ENCODE peak calls at places on chromosomes 6 and 20, in eight cellular contexts. T, A, C, K, R, F, X and N are unnamed samples. For H3K4me1, the result is how much of the 10 kb centered on the place peaks cover.

GRCh38 chr6:56729719-56730118 is 87.0 kb upstream of the DST start:
- DNase-seq in C (no peak), F (no peak), X (no peak), R (no peak), T (no peak), A (no peak), K (no peak), N (no peak)

GRCh38 chr6:25971187-25971811 is 8.7 kb downstream of the TRIM38 start:
- DNase-seq in C (no peak), T (no peak), R (no peak), X (peak), A (no peak), K (no peak), F (no peak), N (no peak)

GRCh38 chr6:25144919-25145318 is 134.3 kb upstream of the CARMIL1 start:
- DNase-seq in X (no peak), A (no peak), C (no peak), F (no peak), K (no peak), T (no peak), R (no peak), N (no peak)

GRCh38 chr20:61355096-61355495 is 103.0 kb downstream of the CDH4 start:
- DNase-seq in F (no peak), C (no peak), A (peak), R (no peak), K (no peak), X (no peak), T (no peak), N (no peak)

GRCh38 chr6:14510038-14510437 is 392.5 kb downstream of the CD83 start:
- DNase-seq in C (no peak), X (peak), F (no peak), A (no peak), K (no peak), T (no peak), R (peak), N (no peak)

GRCh38 chr20:47318596-47319516 is 37.6 kb downstream of the ZMYND8 start:
- DNase-seq in A (peak), C (peak), F (peak), K (peak), R (peak), X (no peak), T (peak), N (peak)

GRCh38 chr6:39377530-39377929 is 55.0 kb upstream of the KCNK16 start:
- DNase-seq in F (no peak), A (no peak), R (peak), X (peak), T (peak), K (peak), C (no peak), N (peak)

GRCh38 chr20:39070484-39071231 is 108.5 kb downstream of the DHX35 start:
- DNase-seq in X (peak), K (no peak), A (no peak), C (no peak), F (no peak), T (no peak), R (no peak), N (no peak)

GRCh38 chr6:157571995-157572394 is 191.0 kb downstream of the ZDHHC14 start:
- DNase-seq in R (no peak), T (no peak), A (no peak), X (no peak), F (no peak), K (no peak), C (no peak), N (no peak)

GRCh38 chr20:36855241-36855657 is 20.7 kb upstream of the TLDC2 start:
- DNase-seq in C (no peak), K (no peak), R (no peak), X (no peak), A (no peak), T (no peak), F (no peak), N (no peak)

DNA sequence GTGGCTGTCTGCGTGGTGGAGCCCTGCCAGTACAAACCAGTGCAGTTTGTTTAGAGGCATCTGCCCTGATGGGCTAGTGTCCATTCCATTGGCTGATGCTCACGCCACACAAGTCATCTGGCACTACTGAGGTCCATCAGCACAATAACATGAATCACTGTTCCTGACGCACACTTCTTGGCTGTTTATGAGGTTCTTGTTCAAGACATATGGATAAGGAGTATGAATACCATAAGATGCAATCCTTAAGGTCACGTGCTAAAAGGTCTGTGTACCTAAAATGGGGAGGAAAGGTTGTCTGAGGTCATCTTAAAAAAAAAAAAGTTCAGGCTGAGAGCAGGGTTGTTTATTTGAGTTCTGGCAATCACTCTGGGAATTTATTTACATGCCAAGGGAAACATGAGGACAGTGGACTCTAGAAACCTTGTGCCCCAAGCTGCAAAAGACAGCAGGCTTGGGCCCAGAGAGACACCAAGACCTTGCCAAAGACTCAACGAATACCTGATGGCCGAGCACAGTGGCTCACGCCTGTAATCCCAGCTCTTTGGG is 54.1 kb upstream of the SHLD1 start:
- DNase-seq in A (no peak), T (no peak), X (no peak), F (no peak), C (peak), K (no peak), R (no peak), N (no peak)
- TF ChIP-seq POLR2AphosphoS5 in A (no peak), T (no peak), X (no peak), F (no peak), C (no peak), K (no peak), R (no peak), N (no peak)

GRCh38 chr6:110549277-110549676 is 72.9 kb upstream of the SLC22A16 start:
- DNase-seq in T (no peak), R (no peak), X (no peak), K (no peak), F (no peak), C (no peak), A (no peak), N (no peak)

GRCh38 chr6:110550353-110550752 is 73.9 kb upstream of the SLC22A16 start:
- DNase-seq in C (no peak), A (no peak), R (no peak), F (no peak), X (no peak), K (no peak), T (no peak), N (no peak)

GRCh38 chr6:110551088-110551487 is 74.7 kb upstream of the SLC22A16 start:
- DNase-seq in C (no peak), T (no peak), A (no peak), R (no peak), X (no peak), F (no peak), K (no peak), N (no peak)

GRCh38 chr6:110547266-110547964 is 71.0 kb upstream of the SLC22A16 start:
- DNase-seq in A (no peak), X (peak), K (no peak), F (no peak), C (no peak), T (no peak), R (no peak), N (no peak)

DNA sequence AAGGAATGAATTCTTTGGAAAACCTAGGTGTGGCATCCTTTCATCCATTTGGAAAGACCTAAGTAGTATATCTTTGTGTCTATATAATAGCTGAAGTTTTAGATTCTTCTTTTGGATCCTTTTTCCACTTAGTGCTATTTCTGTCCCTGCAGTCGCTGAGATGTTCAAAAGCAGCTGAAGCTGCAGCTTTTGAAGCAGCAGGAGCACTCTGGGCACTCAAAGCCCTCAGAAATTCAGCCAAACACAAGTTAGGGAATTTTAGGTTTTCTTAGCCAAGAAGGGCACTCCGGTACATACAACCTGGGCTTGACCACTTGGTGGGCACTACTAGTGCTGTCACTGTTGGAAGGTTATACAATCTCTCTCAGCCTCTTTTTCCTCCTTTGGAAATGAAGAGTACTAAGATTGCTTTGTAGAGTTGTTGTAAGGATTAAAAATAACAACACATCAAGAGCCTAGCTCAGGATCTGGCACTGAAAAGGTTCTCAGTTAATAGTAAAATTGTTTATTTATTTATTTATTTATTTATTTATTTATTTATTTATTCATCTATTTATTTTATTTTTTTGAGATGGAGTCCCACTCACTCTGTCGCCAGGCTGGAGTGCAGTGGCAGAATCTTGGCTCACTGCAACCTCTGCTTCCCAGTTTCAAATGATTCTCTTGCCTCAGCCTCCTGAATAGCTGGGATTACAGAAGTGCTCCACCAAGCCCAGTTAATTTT is 71.9 kb upstream of the SLC22A16 start:
- DNase-seq in R (no peak), C (no peak), A (no peak), K (no peak), T (no peak), F (no peak), X (no peak), N (no peak)
- H3K4me1 ChIP-seq in R (under half), C (under half), A (under half), K (under half), T (under half), F (under half), X (under half), N (under half)

DNA sequence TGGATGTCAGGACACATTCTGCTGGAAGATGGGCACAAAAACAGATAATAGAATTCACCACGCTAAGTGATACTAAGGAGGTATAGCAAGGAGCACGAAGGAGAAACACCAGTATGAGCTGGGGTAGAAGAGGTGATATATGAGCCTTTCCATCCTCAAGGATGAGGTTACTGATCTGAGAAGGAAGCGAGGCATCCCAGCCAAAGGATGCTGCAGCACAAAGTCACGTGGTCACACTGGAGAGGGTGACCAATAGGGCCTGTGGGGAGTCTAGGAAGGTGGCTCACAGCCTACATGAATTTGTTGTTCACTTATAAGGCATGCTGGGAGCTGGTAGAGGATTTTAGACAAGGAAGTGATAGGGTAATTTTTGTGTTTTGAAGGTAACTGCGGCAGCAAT is 1.4 kb downstream of the GINS1 start:
- DNase-seq in T (no peak), R (no peak), K (no peak), F (no peak), C (no peak), X (no peak), A (no peak), N (no peak)
- H3K4me3 ChIP-seq in T (no peak), R (peak), K (no peak), F (no peak), C (no peak), X (peak), A (no peak), N (no peak)

DNA sequence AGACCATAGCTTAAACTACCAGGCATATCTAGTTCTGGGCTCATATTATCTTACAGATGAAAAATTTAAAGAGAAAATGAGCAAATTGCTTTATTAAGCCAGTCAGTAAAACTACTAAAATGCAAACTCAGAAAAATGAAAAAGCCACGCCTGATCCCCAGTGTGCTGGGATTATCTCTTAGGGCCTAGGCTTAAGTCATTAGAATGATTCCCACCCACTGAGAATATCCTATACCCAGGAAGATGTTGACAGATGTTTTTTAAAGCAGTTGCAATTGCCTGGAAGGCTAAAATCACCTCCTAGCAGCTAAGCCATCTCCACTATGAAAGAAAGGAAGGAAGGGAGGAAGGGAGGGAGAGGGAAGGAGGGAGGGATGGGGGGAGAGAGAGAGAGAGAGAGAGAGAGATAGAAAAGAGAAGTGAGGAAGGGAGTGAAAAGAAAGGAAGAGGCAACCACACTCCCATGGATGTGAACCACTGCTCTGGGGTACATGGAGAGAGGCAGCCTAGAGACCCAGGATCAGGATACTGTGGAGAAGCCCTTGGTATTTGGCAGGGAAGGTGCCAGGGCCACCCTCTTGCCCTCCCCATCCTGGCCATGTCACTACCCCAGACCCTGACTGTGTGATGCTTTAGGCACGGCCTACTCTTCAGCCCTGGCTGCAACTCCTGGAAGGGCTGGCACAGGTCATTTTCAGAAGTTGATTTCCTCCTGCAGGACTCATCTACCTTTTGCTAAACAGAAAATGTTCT is 21.9 kb downstream of the NEDD9 start:
- DNase-seq in T (no peak), X (no peak), R (no peak), F (no peak), A (no peak), K (no peak), C (no peak), N (no peak)
- TF ChIP-seq POLR2AphosphoS5 in T (no peak), X (no peak), R (no peak), F (no peak), A (no peak), K (no peak), C (no peak), N (no peak)

DNA sequence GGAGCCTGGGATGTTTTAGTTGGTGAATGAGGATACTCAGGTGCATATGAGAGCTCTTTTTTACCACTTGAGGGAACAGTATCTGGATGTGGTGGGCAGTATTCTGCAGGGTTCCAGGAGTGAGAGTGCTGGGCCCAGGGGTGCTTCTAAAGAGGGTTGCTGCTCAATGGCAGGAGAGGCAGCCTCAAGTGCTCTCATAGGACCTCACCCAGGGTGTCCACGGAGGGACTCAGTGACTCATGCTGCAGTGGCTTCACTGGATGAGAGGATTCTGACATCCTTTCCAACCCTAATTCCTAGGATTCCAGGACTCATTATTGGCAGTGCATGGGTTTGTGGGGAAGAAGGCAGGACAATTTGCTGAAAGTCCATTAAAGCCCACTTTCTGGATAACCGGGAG is 176.6 kb upstream of the FERMT1 start:
- DNase-seq in C (no peak), X (no peak), K (no peak), A (no peak), R (no peak), F (no peak), T (no peak), N (no peak)
- H3K4me1 ChIP-seq in C (under half), X (under half), K (under half), A (under half), R (under half), F (under half), T (under half), N (under half)